ENCODE peak calls at places on chromosomes 3 and 15, in five cellular contexts. T is thoracic aorta; D is amygdala; O is NCI-H1105; P is activated CD8-positive, alpha-beta memory T cell treated with anti-CD3 and anti-CD28 coated beads for 4 hours. S is an unnamed sample.

GRCh38 chr3:38717603-38718240 is 68.2 kb upstream of the SCN5A start:
- DNase-seq in T (no peak), D (no peak), O (no peak), P (no peak), S (no peak)

GRCh38 chr3:53162672-53163458 is 1.9 kb downstream of the PRKCD start:
- DNase-seq in T (no peak), D (no peak), O (no peak), P (peak; percentile 52), S (no peak)

GRCh38 chr3:125990253-125990970 is 21.4 kb downstream of the ROPN1B start:
- DNase-seq in T (peak; percentile 76), D (peak; percentile 32), O (no peak), P (peak; percentile 46), S (peak; percentile 96)

GRCh38 chr3:174355505-174355904 is 503.6 kb upstream of the NAALADL2 start:
- DNase-seq in T (no peak), D (no peak), O (no peak), P (no peak), S (no peak)

GRCh38 chr3:40312661-40313226 is 3.2 kb downstream of the EIF1B start:
- DNase-seq in T (no peak), D (no peak), O (no peak), P (no peak), S (no peak)

GRCh38 chr3:151210676-151211381 is 7.8 kb upstream of the GPR171 start:
- DNase-seq in T (no peak), D (no peak), O (no peak), P (no peak), S (no peak)

GRCh38 chr15:23616536-23616935 is 31.1 kb downstream of the MAGEL2 start:
- DNase-seq in T (no peak), D (no peak), O (no peak), P (no peak), S (no peak)

GRCh38 chr15:98506172-98506571 is 142.2 kb upstream of the IGF1R start:
- DNase-seq in T (no peak), D (no peak), O (no peak), P (no peak), S (no peak)

GRCh38 chr15:77035999-77036471 is 34.9 kb downstream of the TSPAN3 start:
- DNase-seq in T (no peak), D (no peak), O (no peak), P (no peak), S (peak; percentile 58)

GRCh38 chr3:46076606-46077005 is 49.3 kb upstream of the XCR1 start:
- DNase-seq in T (no peak), D (no peak), O (no peak), P (no peak), S (no peak)

GRCh38 chr15:91970142-91970541 is 116.6 kb downstream of the SLCO3A1 start:
- DNase-seq in T (no peak), D (peak; percentile 16), O (no peak), P (no peak), S (no peak)

GRCh38 chr15:101731746-101732145 is 7.5 kb upstream of the TARS3 start:
- DNase-seq in T (no peak), D (no peak), O (no peak), P (no peak), S (no peak)